ENCODE peak calls at places on chromosomes 1 and 21, in eight cellular contexts. K is small intestine, A is heart right ventricle, B is ascending aorta, Z is upper lobe of right lung, O is lower lobe of right lung, J is H9, P is fibroblast of lung. F is an unnamed sample.

GRCh38 chr1:206489980-206490534 is 17.3 kb upstream of the RASSF5 start:
- DNase-seq in K (peak), A (peak), B (peak), Z (peak), O (peak), J (peak), P (peak), F (peak)

GRCh38 chr1:47241114-47242113 is 9.4 kb upstream of the TAL1 start:
- DNase-seq in K (no peak), A (no peak), B (no peak), Z (no peak), O (no peak), J (no peak), P (no peak), F (no peak)

GRCh38 chr1:4518621-4519020 is 135.8 kb upstream of the AJAP1 start:
- DNase-seq in K (no peak), A (no peak), B (no peak), Z (no peak), O (no peak), J (no peak), P (no peak), F (no peak)

GRCh38 chr1:110430366-110430765 is 20.6 kb upstream of the PROK1 start:
- DNase-seq in K (no peak), A (no peak), B (no peak), Z (no peak), O (no peak), J (no peak), P (no peak), F (no peak)

GRCh38 chr1:160092366-160093068 is 5.9 kb downstream of the IGSF8 start:
- DNase-seq in K (no peak), A (no peak), B (no peak), Z (peak), O (no peak), J (no peak), P (no peak), F (peak)

GRCh38 chr1:243254233-243254926 is 701 bp downstream of the CEP170 start:
- DNase-seq in K (peak), A (peak), B (peak), Z (peak), O (peak), J (peak), P (peak), F (peak)

GRCh38 chr1:59089343-59089742 is 207.6 kb upstream of the FGGY start:
- DNase-seq in K (no peak), A (no peak), B (no peak), Z (no peak), O (no peak), J (no peak), P (no peak), F (no peak)

GRCh38 chr1:221435510-221435909 is 306.4 kb downstream of the DUSP10 start:
- DNase-seq in K (peak), A (no peak), B (no peak), Z (no peak), O (no peak), J (no peak), P (peak), F (no peak)

GRCh38 chr1:22045604-22046228 is 6.8 kb upstream of the CDC42 start:
- DNase-seq in K (peak), A (no peak), B (no peak), Z (peak), O (no peak), J (no peak), P (peak), F (no peak)

GRCh38 chr1:171397851-171398469 is 84.0 kb downstream of the FMO4 start:
- DNase-seq in K (no peak), A (no peak), B (no peak), Z (no peak), O (no peak), J (no peak), P (no peak), F (no peak)

GRCh38 chr1:226663327-226663704 is 75.8 kb downstream of the ITPKB start:
- DNase-seq in K (no peak), A (no peak), B (no peak), Z (no peak), O (no peak), J (no peak), P (no peak), F (no peak)

GRCh38 chr1:211183924-211184323 is 50.0 kb upstream of the KCNH1 start:
- DNase-seq in K (no peak), A (no peak), B (no peak), Z (no peak), O (no peak), J (no peak), P (no peak), F (no peak)

GRCh38 chr1:53715478-53715877 is 23.5 kb downstream of the GLIS1 start:
- DNase-seq in K (no peak), A (no peak), B (no peak), Z (no peak), O (no peak), J (peak), P (no peak), F (no peak)

GRCh38 chr1:165408518-165408917 is 36.4 kb downstream of the RXRG start:
- DNase-seq in K (peak), A (peak), B (peak), Z (no peak), O (no peak), J (peak), P (peak), F (no peak)

GRCh38 chr1:164785841-164786534 is 227.0 kb downstream of the PBX1 start:
- DNase-seq in K (no peak), A (no peak), B (no peak), Z (no peak), O (no peak), J (no peak), P (peak), F (no peak)

GRCh38 chr21:36656138-36656537 is 42.8 kb upstream of the SIM2 start:
- DNase-seq in K (peak), A (no peak), B (no peak), Z (peak), O (peak), J (no peak), P (no peak), F (no peak)

GRCh38 chr1:171484760-171485374 is 463 bp upstream of the PRRC2C start:
- DNase-seq in K (no peak), A (no peak), B (no peak), Z (no peak), O (no peak), J (no peak), P (no peak), F (no peak)

GRCh38 chr1:182377175-182377574 is 14.4 kb downstream of the GLUL start:
- DNase-seq in K (no peak), A (no peak), B (no peak), Z (no peak), O (no peak), J (no peak), P (no peak), F (no peak)

GRCh38 chr1:118223426-118223825 is 38.4 kb upstream of the SPAG17 start:
- DNase-seq in K (peak), A (peak), B (no peak), Z (no peak), O (no peak), J (peak), P (peak), F (no peak)

GRCh38 chr1:52360595-52360968 is 5.4 kb downstream of the CC2D1B start:
- DNase-seq in K (no peak), A (no peak), B (no peak), Z (no peak), O (no peak), J (no peak), P (no peak), F (no peak)

GRCh38 chr1:28199328-28200233 is 23.1 kb upstream of the PTAFR start:
- DNase-seq in K (peak), A (no peak), B (no peak), Z (no peak), O (no peak), J (no peak), P (no peak), F (no peak)

GRCh38 chr1:8284167-8284566 is 33.7 kb upstream of the SLC45A1 start:
- DNase-seq in K (peak), A (no peak), B (no peak), Z (no peak), O (no peak), J (no peak), P (peak), F (no peak)

GRCh38 chr1:11787804-11788436 is 17.8 kb downstream of the MTHFR start:
- DNase-seq in K (no peak), A (no peak), B (no peak), Z (no peak), O (no peak), J (no peak), P (no peak), F (no peak)

GRCh38 chr1:107277022-107277421 is 136.2 kb downstream of the NTNG1 start:
- DNase-seq in K (peak), A (peak), B (no peak), Z (no peak), O (no peak), J (peak), P (peak), F (no peak)

GRCh38 chr1:89708727-89709375 is 75.9 kb downstream of the LRRC8C start:
- DNase-seq in K (no peak), A (no peak), B (no peak), Z (no peak), O (no peak), J (no peak), P (peak), F (no peak)

GRCh38 chr1:55043011-55043410 is 3.7 kb downstream of the PCSK9 start:
- DNase-seq in K (no peak), A (no peak), B (no peak), Z (no peak), O (no peak), J (no peak), P (no peak), F (no peak)

GRCh38 chr1:208205216-208206013 is 38.8 kb downstream of the PLXNA2 start:
- DNase-seq in K (no peak), A (no peak), B (no peak), Z (no peak), O (no peak), J (no peak), P (no peak), F (no peak)

GRCh38 chr1:157085416-157085815 is 14.2 kb downstream of the ETV3L start:
- DNase-seq in K (no peak), A (no peak), B (no peak), Z (peak), O (no peak), J (no peak), P (no peak), F (no peak)

GRCh38 chr1:50989694-50990093 is 19.6 kb downstream of the CDKN2C start:
- DNase-seq in K (no peak), A (no peak), B (no peak), Z (no peak), O (no peak), J (no peak), P (no peak), F (no peak)

GRCh38 chr1:115668579-115668978 is 26.8 kb downstream of the VANGL1 start:
- DNase-seq in K (no peak), A (no peak), B (no peak), Z (no peak), O (no peak), J (no peak), P (peak), F (no peak)

GRCh38 chr1:226827458-226827857 is 43.0 kb upstream of the PSEN2 start:
- DNase-seq in K (no peak), A (peak), B (no peak), Z (peak), O (peak), J (peak), P (no peak), F (no peak)

GRCh38 chr1:109846148-109846547 is 64.5 kb upstream of the CSF1 start:
- DNase-seq in K (no peak), A (no peak), B (no peak), Z (no peak), O (no peak), J (no peak), P (no peak), F (no peak)

GRCh38 chr1:27773732-27774445 is 870 bp downstream of the STX12 start:
- DNase-seq in K (peak), A (no peak), B (no peak), Z (no peak), O (no peak), J (no peak), P (peak), F (no peak)

GRCh38 chr1:27872059-27872801 is at the start of gene THEMIS2:
- DNase-seq in K (peak), A (peak), B (peak), Z (peak), O (peak), J (peak), P (peak), F (peak)

GRCh38 chr1:110513511-110513910 is 5.5 kb downstream of the KCNA10 start:
- DNase-seq in K (no peak), A (no peak), B (no peak), Z (no peak), O (no peak), J (peak), P (peak), F (no peak)

GRCh38 chr1:30700528-30701265 is 22.7 kb downstream of the MATN1 start:
- DNase-seq in K (no peak), A (no peak), B (no peak), Z (no peak), O (no peak), J (no peak), P (peak), F (peak)

GRCh38 chr1:35567947-35568558 is 5.1 kb upstream of the TFAP2E start:
- DNase-seq in K (no peak), A (no peak), B (no peak), Z (peak), O (no peak), J (no peak), P (no peak), F (no peak)

GRCh38 chr1:186620951-186621350 is 59.3 kb downstream of the PTGS2 start:
- DNase-seq in K (no peak), A (no peak), B (no peak), Z (no peak), O (no peak), J (no peak), P (peak), F (no peak)

GRCh38 chr1:163170975-163171676 is 31.6 kb downstream of the RGS5 start:
- DNase-seq in K (no peak), A (no peak), B (no peak), Z (no peak), O (no peak), J (no peak), P (peak), F (no peak)

GRCh38 chr1:172818841-172819527 is 160.1 kb downstream of the FASLG start:
- DNase-seq in K (no peak), A (no peak), B (no peak), Z (no peak), O (no peak), J (no peak), P (peak), F (peak)

GRCh38 chr1:148362141-148362929 is 120.8 kb downstream of the PPIAL4G start:
- DNase-seq in K (peak), A (no peak), B (no peak), Z (peak), O (peak), J (peak), P (peak), F (no peak)
- H3K27ac ChIP-seq in K (no peak), A (no peak), B (no peak), Z (no peak), O (no peak), J (peak), P (no peak), F (no peak)

DNA sequence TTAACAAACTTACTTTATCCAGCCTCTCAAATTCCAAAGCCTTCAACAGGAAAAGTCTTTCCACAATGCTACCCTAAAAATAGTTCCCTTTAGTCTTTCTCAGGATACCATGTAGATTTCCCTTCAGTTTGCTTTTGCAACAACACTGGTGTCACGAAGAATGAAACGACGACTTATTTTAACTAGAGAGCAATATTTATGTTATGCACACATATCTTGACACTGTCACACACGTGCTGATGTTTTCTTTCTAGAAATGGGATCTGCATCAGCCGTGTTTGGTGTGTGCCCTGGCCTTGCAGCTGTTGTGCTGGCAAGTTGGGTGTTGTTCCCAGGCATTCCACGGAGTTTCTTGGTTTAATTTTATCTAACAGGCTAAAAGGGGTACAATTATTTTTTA is 75.5 kb downstream of the SIPA1L2 start:
- DNase-seq in K (no peak), A (no peak), B (no peak), Z (no peak), O (no peak), J (no peak), P (no peak), F (no peak)
- H3K27ac ChIP-seq in K (no peak), A (no peak), B (peak), Z (no peak), O (no peak), J (no peak), P (no peak), F (no peak)

GRCh38 chr1:91610829-91611228 is 110.2 kb downstream of the CDC7 start:
- DNase-seq in K (no peak), A (no peak), B (no peak), Z (no peak), O (no peak), J (no peak), P (no peak), F (no peak)

GRCh38 chr1:91610102-91610501 is 109.5 kb downstream of the CDC7 start:
- DNase-seq in K (no peak), A (no peak), B (no peak), Z (no peak), O (no peak), J (no peak), P (no peak), F (no peak)

GRCh38 chr1:91613594-91613993 is 112.9 kb downstream of the CDC7 start:
- DNase-seq in K (no peak), A (no peak), B (no peak), Z (no peak), O (no peak), J (no peak), P (no peak), F (no peak)

GRCh38 chr1:91609571-91609970 is 108.9 kb downstream of the CDC7 start:
- DNase-seq in K (no peak), A (no peak), B (no peak), Z (no peak), O (no peak), J (no peak), P (peak), F (no peak)

GRCh38 chr1:91611498-91611917 is 110.9 kb downstream of the CDC7 start:
- DNase-seq in K (no peak), A (no peak), B (no peak), Z (peak), O (peak), J (peak), P (peak), F (no peak)
- H3K27ac ChIP-seq in K (no peak), A (no peak), B (no peak), Z (no peak), O (peak), J (no peak), P (no peak), F (no peak)

DNA sequence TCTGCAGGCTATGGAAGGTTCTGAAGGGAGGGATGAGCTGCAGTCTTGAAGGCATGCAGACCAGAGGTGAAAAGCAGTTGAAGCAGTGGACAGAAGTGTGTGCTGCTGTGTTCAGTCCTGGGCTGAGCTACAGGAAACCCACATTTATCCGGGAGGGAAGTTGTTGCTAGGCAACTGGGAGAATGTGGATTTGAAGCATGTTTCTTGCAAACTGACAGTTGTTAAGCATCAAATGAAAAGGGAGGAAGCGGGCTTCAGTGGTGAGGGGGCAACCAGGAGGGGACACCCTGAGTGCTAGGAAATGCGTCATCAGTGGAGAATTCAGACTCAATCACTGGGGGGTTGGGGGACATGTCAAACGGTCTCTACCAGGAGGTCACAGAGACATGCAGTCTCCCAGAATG is 28.7 kb downstream of the ABCA4 start:
- DNase-seq in K (no peak), A (peak), B (no peak), Z (no peak), O (no peak), J (no peak), P (peak), F (no peak)
- H3K27ac ChIP-seq in K (no peak), A (peak), B (no peak), Z (peak), O (peak), J (no peak), P (peak), F (peak)

F was measured in caudate nucleus.